ENCODE peak calls at places on chromosomes 4 and X, in ten cellular contexts. M is HCT116, T is cardiac muscle cell, H is heart right ventricle, O is ovary, G is mucosa of descending colon, R is tibial nerve, A is suprapubic skin, D is BE2C, F is ascending aorta. U is an unnamed sample. For H3K4me1, the result is how much of the 10 kb centered on the place peaks cover.

GRCh38 chr4:170497105-170497504 is 407.3 kb upstream of the AADAT start:
- DNase-seq in M (no peak), T (no peak), H (no peak), O (no peak), G (no peak), R (no peak), A (no peak), D (peak), F (no peak), U (no peak)

GRCh38 chrX:149282909-149283308 is 222.2 kb downstream of the IDS start:
- DNase-seq in M (no peak), T (no peak), H (no peak), O (no peak), G (no peak), R (no peak), A (no peak), D (no peak), F (no peak), U (no peak)

GRCh38 chrX:47815901-47816845 is 20.5 kb upstream of the ZNF81 start:
- DNase-seq in M (no peak), T (peak), H (no peak), O (no peak), G (peak), R (no peak), A (no peak), D (no peak), F (no peak), U (no peak)

GRCh38 chr4:108592674-108592986 is 27.7 kb upstream of the RPL34 start:
- DNase-seq in M (no peak), T (no peak), H (no peak), O (no peak), G (no peak), R (no peak), A (no peak), D (no peak), F (no peak), U (no peak)

GRCh38 chrX:10015711-10016515 is 48.8 kb downstream of the CLDN34 start:
- DNase-seq in M (no peak), T (peak), H (peak), O (peak), G (peak), R (no peak), A (peak), D (no peak), F (no peak), U (peak)

GRCh38 chr4:168831585-168831918 is 178.5 kb downstream of the CBR4 start:
- DNase-seq in M (no peak), T (no peak), H (no peak), O (no peak), G (no peak), R (no peak), A (no peak), D (no peak), F (no peak), U (no peak)

GRCh38 chrX:84729809-84730208 is 227.6 kb upstream of the HDX start:
- DNase-seq in M (no peak), T (peak), H (no peak), O (no peak), G (peak), R (peak), A (no peak), D (peak), F (no peak), U (peak)

GRCh38 chrX:35442421-35442820 is 355.7 kb upstream of the MAGEB16 start:
- DNase-seq in M (no peak), T (no peak), H (no peak), O (no peak), G (no peak), R (no peak), A (no peak), D (no peak), F (no peak), U (no peak)

GRCh38 chr4:25485104-25485503 is 108.0 kb downstream of the ANAPC4 start:
- DNase-seq in M (no peak), T (no peak), H (no peak), O (no peak), G (no peak), R (no peak), A (no peak), D (no peak), F (no peak), U (no peak)

GRCh38 chr4:181007751-181008150 is 1235.5 kb upstream of the TENM3 start:
- DNase-seq in M (no peak), T (no peak), H (no peak), O (no peak), G (no peak), R (no peak), A (no peak), D (no peak), F (no peak), U (peak)

GRCh38 chr4:75708218-75708691 is 16.1 kb upstream of the USO1 start:
- DNase-seq in M (no peak), T (no peak), H (no peak), O (no peak), G (no peak), R (no peak), A (no peak), D (no peak), F (no peak), U (no peak)

GRCh38 chr4:40058121-40058520 is 1.5 kb downstream of the N4BP2 start:
- DNase-seq in M (no peak), T (no peak), H (no peak), O (no peak), G (no peak), R (no peak), A (no peak), D (no peak), F (no peak), U (peak)

GRCh38 chr4:4386736-4387392 is at the start of gene NSG1:
- DNase-seq in M (no peak), T (peak), H (peak), O (peak), G (no peak), R (no peak), A (no peak), D (peak), F (no peak), U (no peak)

GRCh38 chrX:25442501-25442900 is 426.7 kb upstream of the ARX start:
- DNase-seq in M (no peak), T (no peak), H (no peak), O (no peak), G (no peak), R (no peak), A (no peak), D (no peak), F (no peak), U (peak)

GRCh38 chr4:139762715-139763114 is 97.1 kb downstream of the MGST2 start:
- DNase-seq in M (no peak), T (peak), H (no peak), O (no peak), G (no peak), R (no peak), A (peak), D (no peak), F (no peak), U (no peak)
- H3K4me1 ChIP-seq in M (under half), T (half or more), H (under half), O (under half), G (under half), R (under half), A (under half), D (half or more), F (under half), U (under half)

GRCh38 chrX:17375361-17375630 is 296 bp downstream of the NHS start:
- DNase-seq in M (no peak), T (no peak), H (no peak), O (no peak), G (no peak), R (no peak), A (no peak), D (no peak), F (no peak), U (no peak)
- H3K4me3 ChIP-seq in M (peak), T (peak), H (peak), O (peak), G (peak), R (peak), A (peak), D (peak), F (peak), U (no peak)

GRCh38 chr4:98615991-98616390 is 42.4 kb downstream of the TSPAN5 start:
- DNase-seq in M (no peak), T (no peak), H (no peak), O (no peak), G (no peak), R (no peak), A (no peak), D (no peak), F (no peak), U (no peak)
- H3K4me1 ChIP-seq in M (half or more), T (under half), H (under half), O (under half), G (under half), R (under half), A (under half), D (under half), F (under half), U (under half)

GRCh38 chrX:133987188-133987587 is 1.8 kb upstream of the GPC3 start:
- DNase-seq in M (no peak), T (no peak), H (no peak), O (no peak), G (no peak), R (no peak), A (no peak), D (no peak), F (no peak), U (no peak)

GRCh38 chrX:133984857-133985163 is 584 bp downstream of the GPC3 start:
- DNase-seq in M (no peak), T (no peak), H (no peak), O (peak), G (no peak), R (no peak), A (no peak), D (no peak), F (no peak), U (no peak)

GRCh38 chrX:133986008-133986683 is 752 bp upstream of the GPC3 start:
- DNase-seq in M (no peak), T (no peak), H (no peak), O (no peak), G (no peak), R (no peak), A (no peak), D (no peak), F (no peak), U (no peak)

GRCh38 chrX:133983974-133984578 is 1.3 kb downstream of the GPC3 start:
- DNase-seq in M (no peak), T (no peak), H (no peak), O (peak), G (peak), R (no peak), A (no peak), D (no peak), F (no peak), U (no peak)

GRCh38 chrX:133985164-133986007 is at the start of gene GPC3:
- DNase-seq in M (no peak), T (peak), H (peak), O (peak), G (peak), R (no peak), A (no peak), D (peak), F (no peak), U (peak)
- H3K4me3 ChIP-seq in M (peak), T (peak), H (peak), O (peak), G (no peak), R (peak), A (peak), D (peak), F (peak), U (peak)

GRCh38 chrX:97328853-97329252 is 445.1 kb downstream of the RPA4 start:
- DNase-seq in M (no peak), T (no peak), H (no peak), O (no peak), G (no peak), R (no peak), A (no peak), D (no peak), F (no peak), U (no peak)

GRCh38 chrX:97332963-97333362 is 449.3 kb downstream of the RPA4 start:
- DNase-seq in M (no peak), T (peak), H (no peak), O (no peak), G (no peak), R (no peak), A (no peak), D (no peak), F (no peak), U (no peak)

GRCh38 chrX:97330150-97330549 is 446.4 kb downstream of the RPA4 start:
- DNase-seq in M (no peak), T (no peak), H (no peak), O (no peak), G (no peak), R (no peak), A (no peak), D (no peak), F (no peak), U (no peak)

GRCh38 chrX:97334850-97335249 is 451.1 kb downstream of the RPA4 start:
- DNase-seq in M (no peak), T (no peak), H (no peak), O (no peak), G (no peak), R (no peak), A (no peak), D (no peak), F (no peak), U (no peak)
- H3K4me1 ChIP-seq in M (under half), T (under half), H (under half), O (under half), G (under half), R (under half), A (under half), D (under half), F (under half), U (under half)

GRCh38 chr4:1002631-1003251 is 8.7 kb upstream of the FGFRL1 start:
- DNase-seq in M (no peak), T (no peak), H (no peak), O (no peak), G (no peak), R (no peak), A (no peak), D (no peak), F (no peak), U (no peak)

GRCh38 chr4:1002131-1002630 is 9.0 kb upstream of the SLC26A1 start:
- DNase-seq in M (no peak), T (peak), H (no peak), O (peak), G (peak), R (peak), A (no peak), D (no peak), F (no peak), U (no peak)

GRCh38 chr4:1004071-1004418 is 7.4 kb upstream of the FGFRL1 start:
- DNase-seq in M (no peak), T (no peak), H (no peak), O (no peak), G (no peak), R (no peak), A (no peak), D (no peak), F (no peak), U (no peak)

GRCh38 chr4:1004557-1005485 is 6.6 kb upstream of the FGFRL1 start:
- DNase-seq in M (no peak), T (no peak), H (no peak), O (no peak), G (no peak), R (no peak), A (no peak), D (no peak), F (no peak), U (no peak)

DNA sequence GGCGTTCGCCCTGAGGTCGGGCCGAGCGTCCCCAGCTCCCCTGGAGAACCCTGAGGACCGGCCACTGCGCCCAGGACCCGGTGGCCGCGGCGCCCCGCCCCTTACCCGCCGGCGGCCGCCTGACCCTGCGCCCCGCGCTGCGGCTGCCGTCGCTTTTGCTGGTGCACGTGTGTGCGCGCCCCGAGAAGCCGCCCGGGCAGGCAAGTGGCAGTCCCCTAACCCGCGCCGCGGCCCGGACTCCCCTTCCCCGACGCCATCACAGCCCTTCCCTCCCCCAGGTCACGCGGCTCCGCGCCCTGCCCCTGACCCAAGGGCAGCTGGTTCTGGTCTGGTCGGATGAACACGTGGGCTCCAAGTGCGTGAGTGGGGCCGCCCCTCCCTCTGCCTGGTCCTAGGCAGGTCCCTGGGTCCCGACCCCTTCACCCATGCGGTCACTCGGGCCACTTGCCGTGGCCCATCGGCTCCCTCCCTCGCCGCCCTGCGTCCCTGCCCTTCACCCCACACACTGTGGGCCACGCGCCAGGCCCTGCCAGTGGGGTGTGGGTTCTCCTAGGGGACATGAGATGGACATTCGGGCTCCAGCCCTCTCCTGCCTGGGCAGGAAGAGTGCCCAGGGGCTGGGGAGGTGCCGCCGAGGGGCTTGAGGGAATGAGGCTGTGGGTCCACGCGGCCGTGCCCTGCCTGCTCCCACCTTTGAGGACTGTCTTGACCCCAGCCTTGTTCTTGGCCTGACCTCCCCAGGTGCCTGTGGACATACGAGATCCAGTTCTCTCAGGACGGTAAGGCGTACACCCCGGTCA is 8.0 kb upstream of the FGFRL1 start:
- DNase-seq in M (no peak), T (no peak), H (no peak), O (no peak), G (no peak), R (no peak), A (no peak), D (no peak), F (no peak), U (no peak)
- H3K4me3 ChIP-seq in M (no peak), T (peak), H (no peak), O (no peak), G (no peak), R (no peak), A (peak), D (no peak), F (no peak), U (no peak)

DNA sequence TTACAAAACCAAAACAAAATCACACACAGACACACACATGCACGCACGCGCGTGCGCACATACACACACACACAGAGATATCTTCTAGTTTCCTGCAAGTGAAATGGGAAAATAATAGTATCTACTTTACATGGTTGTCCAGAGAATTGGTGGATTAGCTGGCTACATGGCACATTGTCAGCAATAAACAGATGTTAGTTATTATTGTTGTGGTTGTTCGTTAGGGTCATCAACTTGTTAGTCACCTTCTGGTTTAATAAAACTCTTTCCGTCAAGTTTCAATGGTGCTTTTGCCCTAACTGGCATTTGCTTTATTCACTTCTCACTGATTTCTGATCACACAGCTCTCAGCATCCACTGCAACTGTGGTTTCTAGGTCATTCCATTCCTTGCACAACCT is 25.5 kb upstream of the RASL11B start:
- DNase-seq in M (no peak), T (no peak), H (no peak), O (no peak), G (no peak), R (no peak), A (no peak), D (no peak), F (no peak), U (no peak)
- H3K4me1 ChIP-seq in M (under half), T (under half), H (under half), O (under half), G (under half), R (under half), A (half or more), D (under half), F (under half), U (under half)

GRCh38 chrX:36963852-36964251 is 44.3 kb upstream of the FAM47C start:
- DNase-seq in M (no peak), T (no peak), H (no peak), O (no peak), G (no peak), R (no peak), A (no peak), D (no peak), F (no peak), U (no peak)
- H3K4me3 ChIP-seq in M (no peak), T (peak), H (no peak), O (no peak), G (no peak), R (no peak), A (no peak), D (no peak), F (peak), U (no peak)